ENCODE peak calls at places on chromosome 18, in six cellular contexts. O is neural progenitor cell; V is cardiac muscle cell; R is CD4-positive, alpha-beta memory T cell; M is fibroblast of lung; A is left lung. L is an unnamed sample. For H3K9me3, the result is how much of the 10 kb centered on the place peaks cover.

GRCh38 chr18:65906621-65907034 is 155.8 kb downstream of the CDH7 start:
- DNase-seq in V (no peak), M (no peak), A (no peak), O (peak), R (no peak), L (no peak)

GRCh38 chr18:68448736-68449135 is 266.2 kb downstream of the TMX3 start:
- DNase-seq in A (no peak), M (peak), V (peak), O (no peak), R (no peak), L (no peak)

GRCh38 chr18:44909191-44909719 is 228.6 kb downstream of the SETBP1 start:
- DNase-seq in M (peak), O (no peak), V (peak), R (no peak), A (no peak), L (no peak)

GRCh38 chr18:3715223-3716080 is 265.5 kb downstream of the TGIF1 start:
- DNase-seq in V (no peak), M (no peak), O (peak), A (no peak), R (no peak), L (no peak)

GRCh38 chr18:52715421-52715820 is 375.4 kb downstream of the DCC start:
- DNase-seq in O (no peak), A (peak), R (no peak), V (no peak), M (no peak), L (no peak)

GRCh38 chr18:21115519-21116411 is 4.2 kb upstream of the ROCK1 start:
- DNase-seq in A (no peak), V (peak), R (no peak), O (peak), M (peak), L (no peak)

GRCh38 chr18:77199707-77200106 is 49.9 kb upstream of the GALR1 start:
- DNase-seq in R (no peak), O (no peak), V (no peak), A (no peak), M (no peak), L (no peak)

GRCh38 chr18:21484851-21485636 is 115.5 kb downstream of the ESCO1 start:
- DNase-seq in R (no peak), A (no peak), O (no peak), M (peak), V (peak), L (no peak)

GRCh38 chr18:25713104-25713503 is 361.1 kb upstream of the ZNF521 start:
- DNase-seq in A (no peak), O (no peak), M (no peak), V (no peak), R (no peak), L (no peak)

GRCh38 chr18:21242141-21243040 is at the start of gene GREB1L:
- DNase-seq in M (peak), A (peak), V (peak), O (peak), R (no peak), L (no peak)

GRCh38 chr18:38301621-38302020 is 736.0 kb upstream of the CELF4 start:
- DNase-seq in A (no peak), R (no peak), V (no peak), O (no peak), M (no peak), L (no peak)

GRCh38 chr18:50806208-50806616 is 13.6 kb downstream of the MRO start:
- DNase-seq in A (peak), O (no peak), V (peak), R (no peak), M (no peak), L (no peak)

GRCh38 chr18:54284967-54285785 is 15.9 kb downstream of the POLI start:
- DNase-seq in M (peak), O (no peak), V (peak), R (peak), A (no peak), L (peak)

GRCh38 chr18:59748628-59749360 is 51.6 kb upstream of the CCBE1 start:
- DNase-seq in M (peak), R (no peak), V (peak), O (no peak), A (no peak), L (no peak)

GRCh38 chr18:25605322-25605721 is 253.4 kb upstream of the ZNF521 start:
- DNase-seq in A (no peak), M (no peak), O (no peak), R (no peak), V (no peak), L (no peak)

GRCh38 chr18:25164837-25165791 is 186.9 kb downstream of the ZNF521 start:
- DNase-seq in V (peak), M (peak), R (no peak), O (no peak), A (no peak), L (no peak)

GRCh38 chr18:3966246-3966984 is 488.7 kb downstream of the DLGAP1 start:
- DNase-seq in A (no peak), R (no peak), M (peak), V (no peak), O (no peak), L (no peak)

GRCh38 chr18:73511751-73512525 is 635.7 kb downstream of the FBXO15 start:
- DNase-seq in O (no peak), V (peak), A (no peak), M (peak), R (no peak), L (no peak)

GRCh38 chr18:56431551-56431950 is 206.8 kb downstream of the TXNL1 start:
- DNase-seq in R (no peak), V (no peak), A (no peak), O (no peak), M (peak), L (no peak)

GRCh38 chr18:3706279-3707097 is 256.5 kb downstream of the TGIF1 start:
- DNase-seq in O (no peak), A (no peak), V (peak), R (no peak), M (no peak), L (no peak)

GRCh38 chr18:42752921-42753320 is 362.6 kb downstream of the RIT2 start:
- DNase-seq in A (no peak), V (no peak), O (peak), R (no peak), M (no peak), L (no peak)

GRCh38 chr18:59873616-59874015 is 26.2 kb upstream of the PMAIP1 start:
- DNase-seq in A (no peak), R (no peak), M (no peak), V (no peak), O (no peak), L (no peak)

GRCh38 chr18:49745051-49746014 is 68.0 kb downstream of the ACAA2 start:
- DNase-seq in O (no peak), V (no peak), A (no peak), R (no peak), M (peak), L (no peak)

GRCh38 chr18:67476585-67476984 is 39.9 kb downstream of the DSEL start:
- DNase-seq in V (no peak), M (peak), A (no peak), R (no peak), O (no peak), L (no peak)

GRCh38 chr18:75915941-75916640 is 488.6 kb upstream of the SMIM21 start:
- DNase-seq in A (no peak), V (peak), M (peak), R (no peak), O (peak), L (no peak)

GRCh38 chr18:46712406-46712805 is 44.4 kb downstream of the ST8SIA5 start:
- DNase-seq in O (no peak), M (peak), A (no peak), V (peak), R (no peak), L (no peak)

GRCh38 chr18:71116535-71116934 is 827.7 kb downstream of the SOCS6 start:
- DNase-seq in M (no peak), R (no peak), O (no peak), V (peak), A (no peak), L (no peak)

GRCh38 chr18:74498712-74499629 is 2.8 kb downstream of the CNDP2 start:
- DNase-seq in A (peak), V (no peak), R (peak), M (peak), O (no peak), L (peak)

GRCh38 chr18:38940863-38941531 is 1375.4 kb upstream of the CELF4 start:
- DNase-seq in O (no peak), A (no peak), V (peak), R (peak), M (peak), L (peak)

GRCh38 chr18:34342960-34343359 is 118.2 kb upstream of the NOL4 start:
- DNase-seq in M (peak), A (no peak), O (no peak), V (no peak), R (no peak), L (no peak)

GRCh38 chr18:43590182-43590903 is 313.1 kb upstream of the SYT4 start:
- DNase-seq in A (no peak), M (no peak), R (no peak), O (no peak), V (no peak), L (no peak)

GRCh38 chr18:46070232-46070631 is 1.8 kb downstream of the PSTPIP2 start:
- DNase-seq in M (no peak), A (no peak), V (no peak), O (no peak), R (no peak), L (no peak)

GRCh38 chr18:31634331-31634713 is 42.6 kb downstream of the TTR start:
- DNase-seq in M (no peak), O (no peak), V (no peak), R (no peak), A (no peak), L (no peak)

GRCh38 chr18:1232867-1233266 is 328.2 kb downstream of the ADCYAP1 start:
- DNase-seq in O (no peak), M (no peak), R (no peak), V (no peak), A (no peak), L (no peak)
- H3K9me3 ChIP-seq in O (under half), M (under half), R (under half), V (under half), A (half or more), L (under half)

GRCh38 chr18:14769381-14769780 is 21.4 kb downstream of the ANKRD30B start:
- DNase-seq in M (no peak), R (no peak), O (no peak), A (no peak), V (no peak), L (no peak)
- H3K9me3 ChIP-seq in M (under half), R (under half), O (under half), A (under half), V (under half), L (under half)

GRCh38 chr18:13703899-13704298 is 22.5 kb downstream of the FAM210A start:
- DNase-seq in A (no peak), O (peak), V (no peak), R (no peak), M (peak), L (no peak)

GRCh38 chr18:13696961-13697360 is 29.4 kb downstream of the FAM210A start:
- DNase-seq in O (no peak), V (peak), R (no peak), A (no peak), M (peak), L (no peak)

DNA sequence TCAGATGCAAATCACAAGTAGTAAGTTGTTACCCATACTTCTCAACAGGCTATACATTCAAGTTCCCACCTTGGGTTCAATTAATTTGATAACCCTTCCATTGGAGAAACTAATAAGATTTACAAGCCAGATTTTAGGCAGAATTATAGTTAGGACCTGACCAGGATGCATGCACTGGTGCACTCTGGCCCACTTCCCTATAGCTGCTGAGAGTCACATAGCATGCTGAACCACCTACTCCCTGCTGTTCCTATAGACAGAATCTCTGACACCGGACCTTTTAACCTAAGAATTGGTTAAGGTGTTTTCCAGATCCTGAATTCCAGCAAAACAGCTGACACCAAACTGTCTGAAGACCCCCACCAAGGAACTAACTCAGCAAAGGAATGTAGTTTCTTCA is 26.2 kb downstream of the FAM210A start:
- DNase-seq in V (no peak), A (no peak), O (no peak), R (no peak), M (no peak), L (no peak)
- H3K9me3 ChIP-seq in V (under half), A (half or more), O (under half), R (under half), M (under half), L (under half)

DNA sequence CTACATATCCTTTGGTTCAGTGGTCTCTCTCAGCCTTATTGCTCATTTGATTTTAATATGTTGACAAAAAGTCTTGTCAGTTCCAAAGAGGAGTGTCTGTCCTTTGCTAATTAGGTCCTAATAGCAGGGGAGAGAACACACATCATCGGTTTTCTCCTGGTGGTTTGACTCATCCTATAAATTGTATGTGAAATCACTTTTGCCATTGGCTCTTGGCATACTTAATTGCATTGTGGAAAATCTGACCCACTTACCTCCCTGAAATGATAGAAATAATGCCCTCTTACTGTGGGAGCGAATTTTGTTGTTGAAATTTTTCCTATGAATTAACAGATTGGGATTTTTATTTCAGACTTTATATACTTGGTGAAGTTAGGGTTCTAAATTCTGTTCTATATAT is 58.3 kb downstream of the MTCL1 start:
- DNase-seq in O (no peak), A (no peak), R (no peak), M (peak), V (no peak), L (no peak)
- H3K9me3 ChIP-seq in O (under half), A (under half), R (under half), M (under half), V (under half), L (under half)

GRCh38 chr18:78561757-78562445 is 417.7 kb upstream of the SALL3 start:
- DNase-seq in M (peak), V (no peak), A (no peak), R (no peak), O (peak), L (no peak)
- H3K9me3 ChIP-seq in M (under half), V (under half), A (under half), R (under half), O (under half), L (under half)

L was measured in T-helper 17 cell.